ENCODE peak calls at places on chromosomes 3 and 15, in four cellular contexts. E is HepG2, N is lung, W is AG09309. V is an unnamed sample.

GRCh38 chr3:45468326-45468725 is 80.0 kb downstream of the LARS2 start:
- DNase-seq in N (no peak), W (no peak), E (no peak), V (no peak)

GRCh38 chr3:114155370-114155821 is 23.5 kb downstream of the DRD3 start:
- DNase-seq in W (no peak), E (peak; percentile 21), N (no peak), V (no peak)

GRCh38 chr15:35499723-35500122 is 46.2 kb downstream of the DPH6 start:
- DNase-seq in W (no peak), E (no peak), N (no peak), V (no peak)

GRCh38 chr3:118628704-118629341 is 405.8 kb downstream of the IGSF11 start:
- DNase-seq in E (peak; percentile 80), N (peak; percentile 39), W (no peak), V (peak; percentile 86)

GRCh38 chr15:71925145-71925544 is 114.8 kb downstream of the NR2E3 start:
- DNase-seq in E (no peak), W (no peak), N (no peak), V (no peak)

GRCh38 chr3:14406762-14407161 is 4.4 kb downstream of the SLC6A6 start:
- DNase-seq in N (no peak), W (no peak), E (no peak), V (no peak)

GRCh38 chr3:9373443-9373842 is 10.6 kb downstream of the THUMPD3 start:
- DNase-seq in E (no peak), W (no peak), N (no peak), V (no peak)

GRCh38 chr15:40295870-40296560 is 11.7 kb downstream of the PLCB2 start:
- DNase-seq in W (no peak), N (no peak), E (no peak), V (no peak)

GRCh38 chr3:66378256-66378655 is 122.6 kb downstream of the LRIG1 start:
- DNase-seq in E (no peak), W (no peak), N (no peak), V (no peak)

GRCh38 chr15:68574629-68575028 is 4.2 kb upstream of the CORO2B start:
- DNase-seq in N (no peak), W (no peak), E (no peak), V (no peak)

GRCh38 chr3:140338916-140339315 is 338.9 kb upstream of the TRIM42 start:
- DNase-seq in N (no peak), E (no peak), W (no peak), V (no peak)

GRCh38 chr15:76335851-76336253 is 721 bp upstream of the ISL2 start:
- DNase-seq in N (no peak), W (no peak), E (no peak), V (peak; percentile 36)

GRCh38 chr3:11514191-11514770 is 129.4 kb downstream of the VGLL4 start:
- DNase-seq in W (peak; percentile 53), N (peak; percentile 46), E (peak; percentile 54), V (no peak)

GRCh38 chr15:48703544-48703943 is 58.0 kb upstream of the FBN1 start:
- DNase-seq in W (peak; percentile 89), N (no peak), E (no peak), V (no peak)

GRCh38 chr15:89502867-89503595 is 6.6 kb upstream of the RHCG start:
- DNase-seq in E (no peak), W (no peak), N (no peak), V (no peak)

GRCh38 chr15:89499156-89499555 is 2.8 kb upstream of the RHCG start:
- DNase-seq in E (no peak), N (no peak), W (no peak), V (no peak)

GRCh38 chr15:89501646-89502045 is 5.3 kb upstream of the RHCG start:
- DNase-seq in W (no peak), N (no peak), E (no peak), V (no peak)

GRCh38 chr15:89498574-89498906 is 2.2 kb upstream of the RHCG start:
- DNase-seq in N (no peak), W (no peak), E (no peak), V (no peak)

GRCh38 chr15:89500397-89501270 is 4.3 kb upstream of the RHCG start:
- DNase-seq in N (no peak), W (no peak), E (no peak), V (no peak)
- TF ChIP-seq CTCF in N (no peak), W (peak; percentile 38), E (peak; percentile 35), V (peak; percentile 24)

GRCh38 chr3:39211332-39212130 is 19.1 kb upstream of the XIRP1 start:
- DNase-seq in E (no peak), W (no peak), N (no peak), V (no peak)
- TF ChIP-seq CTCF in E (no peak), W (no peak), N (no peak), V (no peak)

GRCh38 chr15:87021771-87022170 is 942.1 kb downstream of the AGBL1 start:
- DNase-seq in W (no peak), E (no peak), N (no peak), V (no peak)
- TF ChIP-seq CTCF in W (no peak), E (no peak), N (no peak), V (no peak)

DNA sequence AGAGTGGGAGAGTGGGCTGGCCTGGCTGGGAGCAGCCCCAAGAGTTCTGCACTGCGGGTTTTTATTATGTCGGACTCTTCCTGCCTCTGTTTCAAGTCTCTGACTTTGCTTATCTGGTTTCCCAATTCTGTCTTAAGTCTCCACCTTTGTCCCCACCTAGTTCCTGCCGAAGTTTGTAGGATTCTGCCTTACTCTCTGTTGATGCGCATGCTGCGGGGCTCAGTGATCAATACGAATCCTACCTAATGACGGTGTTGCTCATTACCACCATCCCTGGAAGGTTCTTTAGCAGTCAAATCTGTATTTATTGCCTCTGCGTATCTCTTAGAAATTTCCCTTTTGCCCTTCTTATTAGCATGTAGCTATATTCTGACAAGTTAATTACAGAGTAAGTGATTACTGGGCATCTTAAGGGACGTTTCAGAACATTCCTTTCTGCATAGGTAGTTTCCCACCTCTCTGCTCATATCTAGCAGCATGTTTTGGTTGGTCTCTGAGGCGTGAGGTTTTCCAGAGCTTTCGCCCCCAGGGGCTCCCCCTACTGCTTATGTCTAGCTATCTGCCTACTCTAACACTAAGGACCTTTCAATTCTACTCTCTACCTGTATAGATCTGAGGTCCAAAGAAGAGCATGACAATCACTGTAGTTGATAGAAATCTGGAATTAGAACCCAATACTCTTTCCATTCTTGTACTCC is 236.0 kb upstream of the EIF1B start:
- DNase-seq in W (no peak), N (no peak), E (peak; percentile 10), V (no peak)
- TF ChIP-seq CTCF in W (peak; percentile 23), N (no peak), E (peak; percentile 21), V (no peak)